ENCODE peak calls at places on chromosome 5, in five cellular contexts. I is H9, J is neuronal stem cell, Y is H1, E is trophoblast cell. O is an unnamed sample.

GRCh38 chr5:43227655-43228054 is 35.6 kb downstream of the NIM1K start:
- DNase-seq in Y (no peak), E (no peak), I (no peak), J (no peak), O (peak)

GRCh38 chr5:95858661-95859326 is 36.3 kb upstream of the GLRX start:
- DNase-seq in Y (peak), E (peak), J (peak), I (peak), O (peak)

GRCh38 chr5:63401434-63402046 is 560.7 kb downstream of the HTR1A start:
- DNase-seq in Y (peak), E (peak), I (peak), J (peak), O (peak)

GRCh38 chr5:148166550-148167283 is 1.6 kb upstream of the SPINK14 start:
- DNase-seq in E (no peak), I (no peak), J (no peak), Y (no peak), O (no peak)

GRCh38 chr5:124297826-124298225 is 448.6 kb downstream of the ZNF608 start:
- DNase-seq in Y (no peak), E (no peak), J (no peak), I (no peak), O (no peak)

GRCh38 chr5:16005210-16005609 is 174.4 kb downstream of the MARCHF11 start:
- DNase-seq in Y (no peak), E (no peak), I (no peak), J (no peak), O (no peak)

GRCh38 chr5:122351416-122352157 is 39.5 kb downstream of the SNCAIP start:
- DNase-seq in Y (no peak), I (no peak), J (no peak), E (no peak), O (peak)

GRCh38 chr5:116440329-116440895 is 134.2 kb downstream of the SEMA6A start:
- DNase-seq in Y (no peak), E (no peak), I (no peak), J (no peak), O (no peak)

GRCh38 chr5:163915481-163915961 is 410.1 kb downstream of the MAT2B start:
- DNase-seq in E (no peak), Y (no peak), J (no peak), I (no peak), O (peak)

GRCh38 chr5:82107277-82107676 is 135.5 kb downstream of the ATG10 start:
- DNase-seq in Y (no peak), E (no peak), I (no peak), J (no peak), O (peak)

GRCh38 chr5:140148508-140148907 is 22.8 kb downstream of the IGIP start:
- DNase-seq in Y (peak), J (no peak), I (peak), E (no peak), O (peak)

GRCh38 chr5:157607371-157608161 is 32.0 kb upstream of the ADAM19 start:
- DNase-seq in E (peak), I (no peak), Y (no peak), J (no peak), O (peak)

GRCh38 chr5:131747180-131748105 is 49.4 kb downstream of the FNIP1 start:
- DNase-seq in Y (no peak), I (no peak), J (no peak), E (no peak), O (peak)

GRCh38 chr5:99061299-99061698 is 132.5 kb upstream of the CHD1 start:
- DNase-seq in J (no peak), I (no peak), Y (no peak), E (peak), O (peak)

GRCh38 chr5:180860887-180861822 is at the start of gene ZFP62:
- DNase-seq in I (peak), E (peak), Y (peak), J (peak), O (peak)

GRCh38 chr5:160844177-160844576 is 7.8 kb downstream of the ATP10B start:
- DNase-seq in I (no peak), Y (no peak), J (no peak), E (no peak), O (no peak)

GRCh38 chr5:58185397-58186195 is 274.3 kb downstream of the PLK2 start:
- DNase-seq in Y (no peak), E (no peak), I (no peak), J (no peak), O (no peak)

GRCh38 chr5:25090818-25091217 is 446.0 kb upstream of the CDH10 start:
- DNase-seq in I (no peak), J (no peak), Y (no peak), E (no peak), O (no peak)

GRCh38 chr5:135319928-135320606 is 79.0 kb downstream of the MACROH2A1 start:
- DNase-seq in I (peak), J (no peak), E (no peak), Y (peak), O (no peak)

GRCh38 chr5:64822329-64822728 is 53.6 kb downstream of the CWC27 start:
- DNase-seq in J (no peak), Y (no peak), E (no peak), I (no peak), O (no peak)

GRCh38 chr5:77259479-77259878 is 49.0 kb downstream of the PDE8B start:
- DNase-seq in J (no peak), Y (no peak), I (no peak), E (no peak), O (no peak)

GRCh38 chr5:179967489-179967888 is 59.8 kb upstream of the TBC1D9B start:
- DNase-seq in Y (no peak), I (no peak), J (no peak), E (no peak), O (peak)

DNA sequence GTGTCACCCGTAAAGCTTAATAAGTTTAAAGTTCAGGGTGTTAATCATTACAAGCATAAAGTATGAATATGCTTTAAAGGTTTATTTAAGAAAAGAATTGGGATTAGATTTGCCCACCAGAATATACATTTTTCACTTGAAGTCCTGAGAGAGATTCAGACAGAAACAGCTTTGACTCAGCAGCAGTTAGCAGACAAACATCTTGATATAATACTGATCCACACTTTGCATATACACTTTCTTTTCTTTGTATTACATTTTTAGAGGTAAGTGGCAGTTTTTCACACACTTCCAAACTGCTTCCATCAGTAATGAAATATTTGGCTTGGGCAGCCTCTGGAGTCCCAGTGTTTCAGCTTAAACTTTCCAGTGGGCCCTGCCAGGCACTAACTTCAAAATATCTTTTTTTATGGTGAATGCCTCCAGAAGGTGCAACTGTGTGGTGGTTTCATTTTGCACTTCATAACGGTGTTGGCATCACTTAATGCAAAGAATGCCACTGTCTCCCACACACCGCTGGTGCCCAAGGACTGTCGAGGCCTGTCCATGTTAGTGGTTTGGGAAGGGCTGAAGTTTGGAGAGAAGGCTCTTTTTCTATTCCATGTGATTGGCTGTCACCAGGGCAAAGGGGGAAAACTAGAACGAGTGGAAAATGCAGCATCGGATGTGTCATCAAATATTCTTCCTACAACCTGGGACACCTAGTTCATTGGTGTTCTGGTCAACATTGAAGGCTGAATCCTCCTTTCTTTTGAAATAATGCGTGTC is 53.0 kb downstream of the PIK3R1 start:
- DNase-seq in J (no peak), I (no peak), Y (no peak), E (no peak), O (no peak)
- H3K4ac ChIP-seq in J (no peak), I (no peak), Y (no peak), E (peak), O (no peak)

GRCh38 chr5:74640450-74641013 is at the start of gene ENC1:
- DNase-seq in Y (peak), E (peak), J (peak), I (peak), O (peak)

GRCh38 chr5:74639538-74640449 is 734 bp downstream of the ENC1 start:
- DNase-seq in E (no peak), I (peak), Y (peak), J (no peak), O (peak)

GRCh38 chr5:74636552-74636951 is 4.0 kb downstream of the ENC1 start:
- DNase-seq in E (peak), Y (no peak), I (no peak), J (no peak), O (no peak)

GRCh38 chr5:74641014-74641777 is 668 bp upstream of the ENC1 start:
- DNase-seq in E (peak), J (peak), I (peak), Y (peak), O (peak)

DNA sequence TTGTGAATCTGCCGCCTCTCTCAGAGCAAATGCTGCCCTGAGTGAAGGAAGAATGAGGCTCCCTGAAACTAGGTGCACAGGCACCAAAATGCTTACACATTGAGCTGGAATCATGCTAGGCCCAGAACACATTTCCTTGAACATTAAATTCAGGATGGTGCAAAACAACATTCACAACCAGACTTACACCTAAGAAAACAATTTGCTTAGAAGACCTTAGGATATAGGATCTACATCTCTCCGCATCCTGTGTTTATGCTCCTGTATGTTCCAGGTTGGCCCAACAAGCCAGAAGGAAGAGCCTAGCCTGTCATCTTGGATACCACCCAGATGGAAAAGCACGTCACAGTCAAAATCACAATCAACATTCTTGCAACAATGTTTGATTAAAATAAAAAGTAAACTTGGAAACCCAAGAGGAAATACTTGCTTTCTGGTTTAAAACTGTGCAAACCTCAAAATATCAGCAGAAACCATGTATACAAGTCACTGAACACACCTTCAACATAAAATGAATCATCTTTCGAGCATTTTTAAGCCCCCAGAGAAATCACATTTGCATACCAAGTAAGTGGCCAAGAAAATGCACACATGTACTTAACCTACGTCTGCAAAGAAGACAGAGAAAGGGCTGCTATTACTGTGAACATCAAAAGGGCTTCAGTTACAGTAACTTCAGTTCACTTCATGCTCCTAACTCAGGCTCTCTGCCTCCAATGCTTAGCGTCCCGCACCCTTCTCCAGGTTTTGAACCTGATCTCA is 1.6 kb downstream of the ENC1 start:
- DNase-seq in J (no peak), E (no peak), Y (no peak), I (no peak), O (peak)
- H4K91ac ChIP-seq in J (no peak), E (no peak), Y (no peak), I (no peak), O (no peak)

GRCh38 chr5:10576121-10576789 is 12.4 kb downstream of the ANKRD33B start:
- DNase-seq in J (no peak), I (no peak), Y (no peak), E (no peak), O (no peak)
- H2BK12ac ChIP-seq in J (no peak), I (no peak), Y (no peak), E (no peak), O (no peak)

GRCh38 chr5:93087326-93087725 is 493.7 kb downstream of the NR2F1-AS1 start:
- DNase-seq in Y (no peak), E (no peak), J (no peak), I (no peak), O (no peak)
- H3K4ac ChIP-seq in Y (no peak), E (no peak), J (no peak), I (no peak), O (no peak)

DNA sequence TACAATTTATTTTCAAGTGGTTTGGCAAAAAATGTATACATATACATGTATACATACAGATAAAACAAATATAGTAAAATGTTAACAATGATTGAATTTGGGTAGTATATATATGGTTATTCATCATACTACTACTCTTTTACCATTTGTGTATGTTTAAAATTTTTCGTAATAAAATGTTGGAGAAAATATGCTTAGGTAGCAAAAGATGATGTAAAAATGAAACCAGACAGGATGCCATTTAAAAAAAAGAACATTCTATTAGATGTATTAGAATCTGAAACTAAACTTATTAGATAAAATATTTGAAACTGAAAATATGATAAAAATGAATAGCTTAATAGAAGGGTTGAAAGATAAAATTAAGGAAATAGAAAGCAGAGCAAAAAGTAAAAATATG is 144.9 kb upstream of the FER start:
- DNase-seq in J (no peak), I (no peak), E (no peak), Y (no peak), O (no peak)
- H4K91ac ChIP-seq in J (no peak), I (no peak), E (no peak), Y (no peak), O (no peak)

DNA sequence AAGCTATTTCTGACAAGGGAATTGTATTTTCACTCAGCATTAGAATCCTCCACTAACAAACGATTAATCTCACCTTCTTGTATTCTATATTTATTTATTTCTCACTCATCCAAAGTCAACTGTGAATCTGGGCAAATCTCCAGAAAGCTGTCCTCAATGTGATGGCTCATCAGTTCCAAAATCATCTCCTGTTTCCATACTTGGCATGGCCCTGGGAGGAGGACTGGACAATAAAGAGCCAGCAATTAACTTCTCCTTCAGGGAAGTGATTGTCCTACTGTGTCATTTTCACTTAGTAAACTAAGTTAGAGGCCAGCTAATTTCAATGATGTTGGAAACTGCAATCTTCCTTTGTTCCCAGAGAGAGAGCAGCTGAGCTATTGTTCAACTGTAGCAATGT is 17.5 kb downstream of the CDH12 start:
- DNase-seq in Y (no peak), J (peak), E (no peak), I (no peak), O (no peak)
- H2BK12ac ChIP-seq in Y (no peak), J (no peak), E (no peak), I (no peak), O (no peak)

DNA sequence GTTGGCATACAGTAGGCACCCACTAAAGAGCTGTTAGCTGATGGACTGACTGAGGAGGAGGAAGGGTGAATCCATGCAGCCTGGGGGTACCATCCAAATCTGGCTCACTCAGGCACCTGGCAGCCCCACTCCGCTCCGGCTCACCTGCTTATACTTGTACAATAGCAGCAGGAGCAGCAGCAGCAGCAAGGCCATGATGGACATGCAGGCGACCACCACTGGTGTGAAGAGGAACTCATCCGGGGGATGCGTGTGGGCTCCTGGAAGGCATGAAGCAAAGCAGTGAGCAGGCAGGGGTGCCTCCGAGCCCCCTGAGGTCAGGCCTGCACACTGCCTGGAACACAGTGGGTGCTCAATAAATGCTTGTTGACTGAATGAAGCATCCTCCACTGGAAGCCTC is 18.3 kb downstream of the CSF1R start:
- DNase-seq in I (no peak), J (no peak), Y (no peak), E (no peak), O (no peak)
- H3K4ac ChIP-seq in I (no peak), J (no peak), Y (no peak), E (no peak), O (peak)

GRCh38 chr5:130321931-130322330 is 417.7 kb downstream of the CHSY3 start:
- DNase-seq in Y (no peak), I (no peak), E (no peak), J (no peak), O (no peak)

GRCh38 chr5:130323804-130324454 is 419.7 kb downstream of the CHSY3 start:
- DNase-seq in I (no peak), Y (no peak), E (peak), J (no peak), O (peak)

GRCh38 chr5:130324953-130325671 is 420.8 kb downstream of the CHSY3 start:
- DNase-seq in I (no peak), J (no peak), Y (no peak), E (no peak), O (no peak)
- H4K91ac ChIP-seq in I (no peak), J (no peak), Y (no peak), E (no peak), O (no peak)

O was measured in mesenchymal stem cell.